ENCODE peak calls at places on chromosomes 11 and 22, in eight cellular contexts. U, J, S, Z, A, T, N and G are unnamed samples.

GRCh38 chr11:78061088-78061920 is 2.4 kb upstream of the THRSP start:
- DNase-seq in S (no peak), A (no peak), J (no peak), Z (no peak), U (peak), T (no peak), N (no peak), G (peak)

GRCh38 chr11:78037056-78037455 is 14.0 kb upstream of the KCTD14 start:
- DNase-seq in Z (peak), N (no peak), S (peak), J (peak), T (no peak), U (no peak), A (no peak), G (no peak)

GRCh38 chr11:120184946-120185677 is 25.7 kb upstream of the OAF start:
- DNase-seq in S (peak), A (peak), T (peak), N (no peak), U (peak), Z (no peak), J (peak), G (no peak)

GRCh38 chr11:134270250-134270714 is 5.9 kb upstream of the GLB1L3 start:
- DNase-seq in T (no peak), J (no peak), S (no peak), Z (no peak), A (no peak), N (peak), U (no peak), G (peak)

GRCh38 chr22:37905534-37906363 is at the start of gene MICALL1:
- DNase-seq in U (peak), T (peak), Z (peak), A (peak), J (peak), S (peak), N (no peak), G (peak)

GRCh38 chr11:125063429-125064043 is 431 bp downstream of the SLC37A2 start:
- DNase-seq in S (no peak), Z (no peak), T (peak), U (no peak), N (no peak), A (no peak), J (no peak), G (no peak)

GRCh38 chr11:67581469-67581868 is 2.1 kb upstream of the GSTP1 start:
- DNase-seq in T (no peak), J (no peak), Z (peak), U (no peak), A (no peak), S (peak), N (no peak), G (no peak)

GRCh38 chr11:30143098-30143705 is 87.6 kb upstream of the FSHB start:
- DNase-seq in Z (no peak), U (no peak), S (no peak), A (peak), T (no peak), J (peak), N (peak), G (peak)

GRCh38 chr22:20229916-20230775 is 38.0 kb downstream of the RTN4R start:
- DNase-seq in T (no peak), A (peak), J (no peak), S (no peak), N (no peak), U (no peak), Z (no peak), G (no peak)

GRCh38 chr11:70399681-70400112 is 1.4 kb downstream of the CTTN start:
- DNase-seq in T (peak), S (peak), N (peak), A (peak), U (peak), Z (peak), J (peak), G (peak)

GRCh38 chr11:58133329-58134076 is 8.2 kb upstream of the OR9I1 start:
- DNase-seq in Z (no peak), A (no peak), J (peak), N (no peak), T (no peak), U (no peak), S (no peak), G (no peak)

GRCh38 chr11:130772266-130773227 is 143.7 kb downstream of the SNX19 start:
- DNase-seq in Z (no peak), J (peak), T (no peak), A (peak), U (no peak), S (peak), N (no peak), G (peak)

GRCh38 chr22:30605449-30606110 is 1.4 kb upstream of the TCN2 start:
- DNase-seq in N (peak), U (peak), J (peak), T (no peak), S (peak), Z (peak), A (peak), G (peak)
- H3K4me3 ChIP-seq in N (peak), U (peak), J (no peak), T (peak), S (peak), Z (no peak), A (peak), G (no peak)

DNA sequence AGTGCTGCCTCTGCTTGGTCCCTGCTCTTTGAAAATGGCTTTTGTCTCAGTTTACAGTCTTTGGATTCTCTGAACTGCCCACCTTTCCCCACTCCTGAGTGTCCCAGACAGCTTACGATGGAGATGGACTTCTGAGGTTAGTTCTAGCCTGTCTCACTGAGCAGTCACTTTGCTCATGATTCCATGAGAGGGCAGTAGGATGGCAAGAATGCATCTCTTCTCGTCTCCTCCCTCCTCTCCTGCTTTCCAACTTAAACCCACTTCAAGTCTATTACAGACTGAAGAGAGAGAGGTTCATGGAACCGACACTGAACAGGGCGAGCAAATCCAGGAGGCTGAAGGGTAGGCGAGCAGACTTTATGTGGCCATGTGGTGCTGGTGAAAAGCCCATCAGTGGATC is 38.5 kb downstream of the CEP164 start:
- DNase-seq in J (no peak), N (no peak), U (no peak), A (no peak), T (no peak), Z (no peak), S (no peak), G (no peak)
- TF ChIP-seq CTCF in J (no peak), N (no peak), U (no peak), A (no peak), T (no peak), Z (no peak), S (no peak), G (no peak)

DNA sequence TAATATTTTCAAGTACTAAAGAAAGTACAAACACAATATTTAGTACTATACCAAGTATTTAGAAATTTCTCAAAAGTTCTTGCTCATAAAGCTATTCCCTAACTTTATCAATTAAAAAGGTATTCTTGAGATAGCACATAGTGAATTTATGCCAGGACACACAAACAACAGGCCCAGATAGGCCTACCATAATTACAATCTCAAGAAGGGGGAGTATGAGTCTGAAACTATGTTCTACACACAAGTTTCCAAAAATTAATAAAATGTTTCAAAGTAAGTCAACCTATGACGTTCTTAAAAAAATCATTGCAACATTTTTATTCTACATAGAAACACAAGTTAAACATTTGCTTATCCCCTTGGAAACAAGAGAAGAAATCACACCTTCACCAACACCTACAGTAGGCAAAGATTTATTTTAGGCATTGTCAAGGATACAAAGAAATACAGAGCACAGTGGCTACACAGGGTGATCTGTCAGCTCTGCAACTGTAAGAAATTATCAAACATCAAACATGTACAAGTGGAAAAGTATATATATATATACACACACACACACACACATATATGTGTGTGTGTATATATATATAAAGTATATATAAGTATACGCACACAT is 843.9 kb upstream of the CCDC90B start:
- DNase-seq in A (no peak), S (no peak), J (no peak), T (no peak), N (no peak), U (no peak), Z (no peak), G (no peak)
- H3K4me3 ChIP-seq in A (no peak), S (no peak), J (no peak), T (no peak), N (no peak), U (no peak), Z (no peak), G (no peak)

GRCh38 chr11:69164824-69165223 is 9.1 kb downstream of the SMIM38 start:
- DNase-seq in T (no peak), N (no peak), J (no peak), Z (no peak), U (no peak), A (no peak), S (no peak), G (no peak)

GRCh38 chr11:69167130-69167915 is 11.6 kb downstream of the SMIM38 start:
- DNase-seq in J (no peak), Z (no peak), S (no peak), T (no peak), U (no peak), A (no peak), N (no peak), G (no peak)

GRCh38 chr11:69167916-69168691 is 12.4 kb downstream of the SMIM38 start:
- DNase-seq in N (no peak), T (no peak), Z (peak), U (no peak), A (peak), J (no peak), S (no peak), G (no peak)

GRCh38 chr11:69165775-69166174 is 10.0 kb downstream of the SMIM38 start:
- DNase-seq in N (no peak), S (no peak), U (no peak), T (no peak), Z (no peak), A (no peak), J (no peak), G (no peak)

DNA sequence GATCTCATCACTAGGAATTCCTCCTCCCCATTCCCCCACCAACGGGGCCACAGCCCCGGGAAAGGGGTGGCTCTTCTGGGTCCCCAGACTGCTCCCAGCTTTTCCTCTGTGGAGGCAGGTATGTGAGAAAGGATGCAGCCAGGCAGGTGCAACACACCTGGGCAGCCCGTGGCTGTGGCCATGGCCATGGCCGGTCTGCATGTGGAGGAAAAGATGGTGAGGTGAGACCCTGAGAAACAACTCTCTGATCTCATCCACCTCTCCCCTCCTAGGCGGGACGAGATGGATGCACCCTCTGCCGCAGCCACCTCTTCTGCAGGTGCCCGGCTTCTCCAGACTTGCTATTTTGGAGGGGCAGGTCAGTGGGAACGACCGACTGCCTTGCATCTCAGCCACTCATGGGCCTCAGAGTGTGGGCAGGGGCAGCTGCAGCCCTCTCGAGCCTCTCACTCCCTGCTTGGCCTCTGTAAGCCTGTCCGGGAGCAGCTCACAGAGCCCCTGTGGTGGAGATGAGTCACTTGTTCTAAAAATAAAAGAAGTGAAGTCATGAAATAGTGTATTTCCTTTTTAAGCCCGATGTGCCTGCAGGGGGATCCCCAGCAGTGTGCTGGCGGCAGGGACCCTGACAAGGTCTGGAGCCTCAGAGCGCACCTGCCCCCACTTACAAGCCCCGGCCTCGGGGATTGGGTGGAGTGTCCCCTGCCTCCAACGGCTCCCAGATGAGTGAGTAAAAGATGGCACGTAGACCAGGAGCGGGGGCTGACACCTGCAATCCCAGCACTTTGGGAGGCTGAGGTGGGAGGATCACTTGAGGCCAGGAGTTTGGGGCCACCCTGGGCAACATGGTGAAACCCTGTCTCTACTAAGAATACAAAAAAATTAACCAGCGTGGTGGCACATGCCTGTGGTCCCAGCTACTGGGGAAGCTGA is 10.7 kb downstream of the SMIM38 start:
- DNase-seq in T (no peak), Z (no peak), S (no peak), U (peak), A (peak), J (no peak), N (peak), G (peak)
- TF ChIP-seq CTCF in T (peak), Z (no peak), S (no peak), U (peak), A (peak), J (no peak), N (no peak), G (peak)

GRCh38 chr11:12114487-12115033 is 4.2 kb downstream of the MICAL2 start:
- DNase-seq in T (no peak), J (no peak), N (no peak), A (peak), Z (no peak), U (peak), S (no peak), G (peak)
- H3K4me3 ChIP-seq in T (no peak), J (no peak), N (no peak), A (no peak), Z (no peak), U (no peak), S (no peak), G (no peak)

DNA sequence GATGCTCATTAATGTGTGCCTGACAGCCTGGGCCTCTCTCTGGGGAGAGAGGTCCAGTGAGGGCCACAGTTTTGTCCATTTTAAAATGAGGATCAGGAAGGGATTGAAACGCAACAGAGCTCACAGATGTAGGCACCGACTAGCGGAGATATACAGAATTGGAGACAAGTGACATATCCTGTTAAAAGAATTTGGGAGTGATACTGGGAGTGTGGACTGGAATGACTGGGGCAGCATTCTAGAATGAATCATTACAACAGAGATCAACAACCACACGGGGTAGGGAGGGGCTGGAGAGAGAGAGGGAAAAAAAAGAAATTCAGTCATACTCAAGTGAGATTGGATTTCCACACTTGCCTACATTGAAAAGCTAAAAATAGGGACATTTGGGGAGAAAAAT is 2.5 kb upstream of the NCAM1 start:
- DNase-seq in U (no peak), Z (no peak), J (no peak), N (no peak), S (no peak), A (peak), T (no peak), G (peak)
- TF ChIP-seq CTCF in U (peak), Z (no peak), J (no peak), N (no peak), S (no peak), A (peak), T (no peak), G (no peak)